ENCODE peak calls at places on chromosomes 13 and 19, in ten cellular contexts. V is mucosa of descending colon; O is left ventricle myocardium inferior; R is body of pancreas; D is cardiac muscle cell; T is CD8-positive, alpha-beta T cell; Q is esophagus squamous epithelium; Y is neuronal stem cell; K is astrocyte of the spinal cord; L is heart left ventricle. G is an unnamed sample.

GRCh38 chr13:50911051-50911690 is 1.6 kb downstream of the RNASEH2B start:
- DNase-seq in V (no peak), O (no peak), R (no peak), D (peak; percentile 17), T (no peak), Q (no peak), Y (peak; percentile 15), K (no peak), L (no peak), G (no peak)

GRCh38 chr19:39047076-39047475 is 14.7 kb upstream of the FBXO27 start:
- DNase-seq in V (no peak), O (no peak), R (no peak), D (no peak), T (no peak), Q (no peak), Y (no peak), K (no peak), L (no peak), G (no peak)

GRCh38 chr19:661427-662196 is 1.4 kb downstream of the RNF126 start:
- DNase-seq in V (peak; percentile 70), O (no peak), R (no peak), D (no peak), T (peak; percentile 59), Q (no peak), Y (no peak), K (no peak), L (no peak), G (no peak)

GRCh38 chr13:36552334-36552733 is 120.0 kb downstream of the CCNA1 start:
- DNase-seq in V (no peak), O (no peak), R (no peak), D (no peak), T (no peak), Q (no peak), Y (no peak), K (no peak), L (no peak), G (no peak)

GRCh38 chr13:31200636-31200970 is 828 bp downstream of the B3GLCT start:
- DNase-seq in V (peak; percentile 78), O (peak; percentile 40), R (peak; percentile 54), D (no peak), T (peak; percentile 30), Q (no peak), Y (peak; percentile 36), K (peak; percentile 21), L (peak; percentile 86), G (no peak)

GRCh38 chr13:98564204-98564603 is 12.7 kb downstream of the STK24 start:
- DNase-seq in V (no peak), O (no peak), R (no peak), D (no peak), T (no peak), Q (no peak), Y (no peak), K (no peak), L (no peak), G (no peak)

GRCh38 chr19:56110515-56111448 is 10.3 kb downstream of the ZNF787 start:
- DNase-seq in V (peak; percentile 67), O (peak; percentile 64), R (peak; percentile 59), D (peak; percentile 72), T (no peak), Q (no peak), Y (no peak), K (peak; percentile 40), L (no peak), G (peak; percentile 77)

GRCh38 chr13:110463876-110464510 is 97.5 kb downstream of the RAB20 start:
- DNase-seq in V (no peak), O (no peak), R (no peak), D (no peak), T (no peak), Q (no peak), Y (no peak), K (no peak), L (no peak), G (no peak)

GRCh38 chr19:6516659-6517291 is 14.1 kb upstream of the TNFSF9 start:
- DNase-seq in V (peak; percentile 94), O (peak; percentile 89), R (peak; percentile 92), D (peak; percentile 91), T (peak; percentile 92), Q (no peak), Y (peak; percentile 87), K (peak; percentile 75), L (peak; percentile 96), G (peak; percentile 86)

GRCh38 chr13:110430391-110431338 is 123.6 kb downstream of the COL4A2 start:
- DNase-seq in V (no peak), O (no peak), R (no peak), D (no peak), T (no peak), Q (no peak), Y (no peak), K (no peak), L (no peak), G (no peak)

GRCh38 chr13:85383291-85383690 is 415.9 kb downstream of the SLITRK6 start:
- DNase-seq in V (no peak), O (no peak), R (no peak), D (no peak), T (no peak), Q (no peak), Y (no peak), K (no peak), L (no peak), G (no peak)

GRCh38 chr13:40179421-40179820 is 487.0 kb downstream of the FOXO1 start:
- DNase-seq in V (no peak), O (no peak), R (no peak), D (no peak), T (no peak), Q (no peak), Y (no peak), K (no peak), L (no peak), G (no peak)

GRCh38 chr19:42411581-42412178 is 15.5 kb downstream of the LIPE start:
- DNase-seq in V (peak; percentile 8), O (no peak), R (no peak), D (no peak), T (no peak), Q (no peak), Y (no peak), K (no peak), L (peak; percentile 31), G (no peak)

GRCh38 chr13:99758465-99759162 is 213.0 kb downstream of the ZIC5 start:
- DNase-seq in V (no peak), O (no peak), R (no peak), D (no peak), T (no peak), Q (no peak), Y (no peak), K (no peak), L (no peak), G (no peak)

GRCh38 chr19:47730910-47731309 is 14.4 kb upstream of the NOP53 start:
- DNase-seq in V (no peak), O (no peak), R (no peak), D (no peak), T (no peak), Q (no peak), Y (no peak), K (no peak), L (no peak), G (no peak)

GRCh38 chr19:42217522-42218442 is at the start of gene DEDD2:
- DNase-seq in V (peak; percentile 100), O (peak; percentile 96), R (peak; percentile 99), D (peak; percentile 97), T (peak; percentile 100), Q (peak; percentile 83), Y (peak; percentile 96), K (peak; percentile 96), L (peak; percentile 99), G (peak; percentile 99)

GRCh38 chr13:29081036-29081435 is 260.9 kb downstream of the MTUS2 start:
- DNase-seq in V (no peak), O (no peak), R (no peak), D (no peak), T (no peak), Q (no peak), Y (no peak), K (no peak), L (no peak), G (no peak)

GRCh38 chr13:66994097-66994496 is 236.0 kb downstream of the PCDH9 start:
- DNase-seq in V (peak; percentile 24), O (peak; percentile 45), R (peak; percentile 68), D (peak; percentile 85), T (no peak), Q (no peak), Y (peak; percentile 65), K (peak; percentile 86), L (peak; percentile 63), G (peak; percentile 16)

GRCh38 chr19:16895467-16896097 is 6.8 kb downstream of the F2RL3 start:
- DNase-seq in V (no peak), O (no peak), R (no peak), D (peak; percentile 24), T (no peak), Q (no peak), Y (peak; percentile 35), K (peak; percentile 3), L (no peak), G (peak; percentile 77)
- H3K4me3 ChIP-seq in V (no peak overlapping the region), O (peak overlapping the region; percentile 71), R (no peak overlapping the region), D (peak overlapping the region; percentile 97), T (no peak overlapping the region), Q (peak overlapping the region; percentile 55), Y (no peak overlapping the region), K (peak overlapping the region; percentile 12), L (no peak overlapping the region), G (peak overlapping the region; percentile 45)

DNA sequence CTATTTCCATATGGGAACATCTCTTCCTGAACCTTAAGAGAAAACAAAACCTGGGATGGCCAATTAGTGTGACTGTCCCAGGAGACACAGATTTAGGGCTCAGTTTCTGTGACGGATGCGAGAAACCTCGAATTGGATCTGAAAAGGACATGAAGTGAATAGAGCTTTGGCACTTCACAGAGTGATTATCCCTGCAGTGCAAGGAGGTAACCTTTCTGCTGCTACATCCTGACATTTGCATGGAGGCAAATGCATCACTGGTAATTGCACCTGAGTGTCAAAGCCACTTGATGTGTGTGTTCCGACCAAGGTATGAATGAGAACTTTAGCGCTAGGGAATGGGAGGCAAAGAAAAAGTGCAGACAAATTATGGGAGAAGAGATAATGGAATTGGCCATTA is 442.3 kb upstream of the KLF12 start:
- DNase-seq in V (no peak), O (no peak), R (no peak), D (no peak), T (no peak), Q (no peak), Y (no peak), K (no peak), L (no peak), G (no peak)
- H3K4me3 ChIP-seq in V (no peak overlapping the region), O (no peak overlapping the region), R (no peak overlapping the region), D (no peak overlapping the region), T (no peak overlapping the region), Q (no peak overlapping the region), Y (no peak overlapping the region), K (no peak overlapping the region), L (no peak overlapping the region), G (no peak overlapping the region)

GRCh38 chr13:21556051-21556450 is 47.9 kb downstream of the MICU2 start:
- DNase-seq in V (no peak), O (no peak), R (no peak), D (peak; percentile 21), T (no peak), Q (no peak), Y (no peak), K (no peak), L (no peak), G (no peak)
- H3K4me3 ChIP-seq in V (no peak overlapping the region), O (no peak overlapping the region), R (no peak overlapping the region), D (no peak overlapping the region), T (no peak overlapping the region), Q (no peak overlapping the region), Y (no peak overlapping the region), K (no peak overlapping the region), L (no peak overlapping the region), G (no peak overlapping the region)

GRCh38 chr13:81493144-81493543 is 1152.2 kb upstream of the SPRY2 start:
- DNase-seq in V (no peak), O (no peak), R (no peak), D (peak; percentile 2), T (no peak), Q (no peak), Y (no peak), K (no peak), L (no peak), G (no peak)

GRCh38 chr13:81498969-81499368 is 1158.0 kb upstream of the SPRY2 start:
- DNase-seq in V (no peak), O (no peak), R (no peak), D (no peak), T (no peak), Q (no peak), Y (no peak), K (no peak), L (no peak), G (no peak)
- H3K4me3 ChIP-seq in V (no peak overlapping the region), O (no peak overlapping the region), R (no peak overlapping the region), D (no peak overlapping the region), T (no peak overlapping the region), Q (no peak overlapping the region), Y (no peak overlapping the region), K (no peak overlapping the region), L (no peak overlapping the region), G (no peak overlapping the region)

G was measured in ovary.